ENCODE peak calls at places on chromosomes 3 and 15, in eight cellular contexts. One of them, this sample, is unnamed.

GRCh38 chr15:73753250-73754130 is at the start of gene INSYN1:
- DNase-seq in HEK293T: peak
- DNase-seq in activated T-helper 1 cell treated with anti-CD3 and anti-CD28 coated beads, Interleukin-2, amount 50 U/mL, for 16 hours: no peak
- DNase-seq in AG10803: peak
- DNase-seq in pons: no peak
- DNase-seq in stimulated activated CD4-positive, alpha-beta T cell treated with anti-CD3 and anti-CD28 coated beads, Interleukin-2, amount 100 ng/mL, for 24 hours: no peak
- DNase-seq in kidney tubule cell: peak
- DNase-seq in cardiac fibroblast: peak
- DNase-seq in this sample: no peak

GRCh38 chr3:162295323-162295983 is 798.8 kb downstream of the OTOL1 start:
- DNase-seq in AG10803: peak
- DNase-seq in HEK293T: no peak
- DNase-seq in cardiac fibroblast: peak
- DNase-seq in activated T-helper 1 cell treated with anti-CD3 and anti-CD28 coated beads, Interleukin-2, amount 50 U/mL, for 16 hours: no peak
- DNase-seq in pons: no peak
- DNase-seq in stimulated activated CD4-positive, alpha-beta T cell treated with anti-CD3 and anti-CD28 coated beads, Interleukin-2, amount 100 ng/mL, for 24 hours: no peak
- DNase-seq in kidney tubule cell: peak
- DNase-seq in this sample: no peak

GRCh38 chr3:14962762-14963161 is 15.4 kb downstream of the NR2C2 start:
- DNase-seq in pons: no peak
- DNase-seq in activated T-helper 1 cell treated with anti-CD3 and anti-CD28 coated beads, Interleukin-2, amount 50 U/mL, for 16 hours: no peak
- DNase-seq in cardiac fibroblast: no peak
- DNase-seq in kidney tubule cell: peak
- DNase-seq in AG10803: peak
- DNase-seq in stimulated activated CD4-positive, alpha-beta T cell treated with anti-CD3 and anti-CD28 coated beads, Interleukin-2, amount 100 ng/mL, for 24 hours: no peak
- DNase-seq in HEK293T: no peak
- DNase-seq in this sample: no peak

GRCh38 chr3:14588713-14589112 is 48.6 kb upstream of the GRIP2 start:
- DNase-seq in cardiac fibroblast: no peak
- DNase-seq in AG10803: no peak
- DNase-seq in kidney tubule cell: no peak
- DNase-seq in activated T-helper 1 cell treated with anti-CD3 and anti-CD28 coated beads, Interleukin-2, amount 50 U/mL, for 16 hours: no peak
- DNase-seq in pons: no peak
- DNase-seq in HEK293T: no peak
- DNase-seq in stimulated activated CD4-positive, alpha-beta T cell treated with anti-CD3 and anti-CD28 coated beads, Interleukin-2, amount 100 ng/mL, for 24 hours: no peak
- DNase-seq in this sample: no peak

GRCh38 chr15:84761534-84762190 is 13.3 kb downstream of the ZNF592 start:
- DNase-seq in stimulated activated CD4-positive, alpha-beta T cell treated with anti-CD3 and anti-CD28 coated beads, Interleukin-2, amount 100 ng/mL, for 24 hours: no peak
- DNase-seq in activated T-helper 1 cell treated with anti-CD3 and anti-CD28 coated beads, Interleukin-2, amount 50 U/mL, for 16 hours: no peak
- DNase-seq in HEK293T: no peak
- DNase-seq in AG10803: no peak
- DNase-seq in cardiac fibroblast: no peak
- DNase-seq in kidney tubule cell: no peak
- DNase-seq in pons: no peak
- DNase-seq in this sample: no peak

GRCh38 chr3:193207290-193207689 is 33.7 kb upstream of the PLAAT1 start:
- DNase-seq in activated T-helper 1 cell treated with anti-CD3 and anti-CD28 coated beads, Interleukin-2, amount 50 U/mL, for 16 hours: no peak
- DNase-seq in cardiac fibroblast: no peak
- DNase-seq in kidney tubule cell: peak
- DNase-seq in AG10803: no peak
- DNase-seq in pons: no peak
- DNase-seq in HEK293T: no peak
- DNase-seq in stimulated activated CD4-positive, alpha-beta T cell treated with anti-CD3 and anti-CD28 coated beads, Interleukin-2, amount 100 ng/mL, for 24 hours: no peak
- DNase-seq in this sample: no peak

GRCh38 chr3:6709178-6709577 is 151.7 kb upstream of the GRM7 start:
- DNase-seq in stimulated activated CD4-positive, alpha-beta T cell treated with anti-CD3 and anti-CD28 coated beads, Interleukin-2, amount 100 ng/mL, for 24 hours: no peak
- DNase-seq in kidney tubule cell: no peak
- DNase-seq in AG10803: no peak
- DNase-seq in activated T-helper 1 cell treated with anti-CD3 and anti-CD28 coated beads, Interleukin-2, amount 50 U/mL, for 16 hours: no peak
- DNase-seq in pons: no peak
- DNase-seq in HEK293T: no peak
- DNase-seq in cardiac fibroblast: no peak
- DNase-seq in this sample: no peak

GRCh38 chr3:30777426-30777825 is 117.0 kb downstream of the GADL1 start:
- DNase-seq in stimulated activated CD4-positive, alpha-beta T cell treated with anti-CD3 and anti-CD28 coated beads, Interleukin-2, amount 100 ng/mL, for 24 hours: no peak
- DNase-seq in pons: no peak
- DNase-seq in activated T-helper 1 cell treated with anti-CD3 and anti-CD28 coated beads, Interleukin-2, amount 50 U/mL, for 16 hours: no peak
- DNase-seq in cardiac fibroblast: no peak
- DNase-seq in AG10803: no peak
- DNase-seq in HEK293T: no peak
- DNase-seq in kidney tubule cell: no peak
- DNase-seq in this sample: no peak

GRCh38 chr3:38653685-38654537 is 4.4 kb upstream of the SCN5A start:
- DNase-seq in AG10803: no peak
- DNase-seq in HEK293T: no peak
- DNase-seq in pons: no peak
- DNase-seq in activated T-helper 1 cell treated with anti-CD3 and anti-CD28 coated beads, Interleukin-2, amount 50 U/mL, for 16 hours: no peak
- DNase-seq in kidney tubule cell: no peak
- DNase-seq in cardiac fibroblast: no peak
- DNase-seq in stimulated activated CD4-positive, alpha-beta T cell treated with anti-CD3 and anti-CD28 coated beads, Interleukin-2, amount 100 ng/mL, for 24 hours: no peak
- DNase-seq in this sample: no peak

GRCh38 chr3:108441081-108441507 is 69.3 kb downstream of the MYH15 start:
- DNase-seq in kidney tubule cell: no peak
- DNase-seq in stimulated activated CD4-positive, alpha-beta T cell treated with anti-CD3 and anti-CD28 coated beads, Interleukin-2, amount 100 ng/mL, for 24 hours: no peak
- DNase-seq in activated T-helper 1 cell treated with anti-CD3 and anti-CD28 coated beads, Interleukin-2, amount 50 U/mL, for 16 hours: no peak
- DNase-seq in AG10803: peak
- DNase-seq in HEK293T: no peak
- DNase-seq in cardiac fibroblast: no peak
- DNase-seq in pons: no peak
- DNase-seq in this sample: no peak

GRCh38 chr3:103918336-103918735 is 1448.4 kb upstream of the ALCAM start:
- DNase-seq in activated T-helper 1 cell treated with anti-CD3 and anti-CD28 coated beads, Interleukin-2, amount 50 U/mL, for 16 hours: no peak
- DNase-seq in HEK293T: peak
- DNase-seq in cardiac fibroblast: no peak
- DNase-seq in pons: no peak
- DNase-seq in AG10803: no peak
- DNase-seq in stimulated activated CD4-positive, alpha-beta T cell treated with anti-CD3 and anti-CD28 coated beads, Interleukin-2, amount 100 ng/mL, for 24 hours: no peak
- DNase-seq in kidney tubule cell: no peak
- DNase-seq in this sample: no peak

GRCh38 chr3:156252656-156253055 is 132.3 kb downstream of the KCNAB1 start:
- DNase-seq in AG10803: no peak
- DNase-seq in stimulated activated CD4-positive, alpha-beta T cell treated with anti-CD3 and anti-CD28 coated beads, Interleukin-2, amount 100 ng/mL, for 24 hours: no peak
- DNase-seq in cardiac fibroblast: peak
- DNase-seq in kidney tubule cell: peak
- DNase-seq in pons: no peak
- DNase-seq in activated T-helper 1 cell treated with anti-CD3 and anti-CD28 coated beads, Interleukin-2, amount 50 U/mL, for 16 hours: no peak
- DNase-seq in HEK293T: no peak
- DNase-seq in this sample: no peak

This sample was measured in central memory CD8-positive, alpha-beta T cell.